ENCODE peak calls at places on chromosome 5, in nine cellular contexts. X, J, F, A, H, C, R, B and Q are unnamed samples.

GRCh38 chr5:26889810-26890209 is 148.6 kb downstream of the CDH9 start:
- DNase-seq in X (no peak), J (no peak), F (no peak), A (no peak), H (no peak), C (no peak), R (no peak), B (no peak), Q (no peak)

GRCh38 chr5:69000216-69000615 is 93.6 kb upstream of the SLC30A5 start:
- DNase-seq in X (no peak), J (no peak), F (no peak), A (no peak), H (no peak), C (no peak), R (no peak), B (no peak), Q (no peak)

GRCh38 chr5:120599576-120599975 is 135.5 kb downstream of the PRR16 start:
- DNase-seq in X (no peak), J (no peak), F (peak), A (peak), H (no peak), C (no peak), R (peak), B (no peak), Q (no peak)

GRCh38 chr5:95130951-95131350 is 153.9 kb downstream of the MCTP1 start:
- DNase-seq in X (no peak), J (no peak), F (no peak), A (no peak), H (no peak), C (no peak), R (peak), B (peak), Q (no peak)

GRCh38 chr5:170312666-170313065 is 15.1 kb upstream of the LCP2 start:
- DNase-seq in X (no peak), J (no peak), F (no peak), A (peak), H (no peak), C (peak), R (peak), B (peak), Q (no peak)

GRCh38 chr5:63145167-63145566 is 566.5 kb downstream of the LRRC70 start:
- DNase-seq in X (no peak), J (no peak), F (no peak), A (peak), H (no peak), C (no peak), R (no peak), B (no peak), Q (no peak)

GRCh38 chr5:8843766-8844165 is 702.1 kb downstream of the SEMA5A start:
- DNase-seq in X (no peak), J (peak), F (no peak), A (peak), H (no peak), C (no peak), R (peak), B (no peak), Q (no peak)

GRCh38 chr5:153425914-153426313 is 64.6 kb upstream of the GRIA1 start:
- DNase-seq in X (no peak), J (no peak), F (no peak), A (no peak), H (peak), C (peak), R (no peak), B (no peak), Q (no peak)

GRCh38 chr5:149886697-149887470 is 57.7 kb downstream of the PDE6A start:
- DNase-seq in X (no peak), J (no peak), F (no peak), A (peak), H (no peak), C (no peak), R (peak), B (no peak), Q (no peak)

GRCh38 chr5:135426102-135427082 is 20.8 kb downstream of the DCANP1 start:
- DNase-seq in X (no peak), J (no peak), F (peak), A (peak), H (peak), C (peak), R (peak), B (peak), Q (peak)

GRCh38 chr5:127941646-127942045 is 141.9 kb upstream of the SLC12A2 start:
- DNase-seq in X (peak), J (no peak), F (peak), A (no peak), H (no peak), C (no peak), R (no peak), B (no peak), Q (no peak)

GRCh38 chr5:114319821-114320220 is 42.0 kb upstream of the KCNN2 start:
- DNase-seq in X (no peak), J (no peak), F (no peak), A (no peak), H (no peak), C (no peak), R (peak), B (peak), Q (no peak)

GRCh38 chr5:178389031-178389729 is 156.6 kb upstream of the PHYKPL start:
- DNase-seq in X (no peak), J (no peak), F (no peak), A (no peak), H (no peak), C (no peak), R (no peak), B (no peak), Q (no peak)

GRCh38 chr5:118616281-118616680 is 372.1 kb downstream of the DTWD2 start:
- DNase-seq in X (no peak), J (no peak), F (no peak), A (no peak), H (no peak), C (peak), R (no peak), B (no peak), Q (no peak)

GRCh38 chr5:62273691-62274090 is 32.3 kb upstream of the KIF2A start:
- DNase-seq in X (no peak), J (no peak), F (no peak), A (no peak), H (no peak), C (no peak), R (no peak), B (no peak), Q (no peak)

GRCh38 chr5:6766558-6767191 is 53.4 kb downstream of the TENT4A start:
- DNase-seq in X (peak), J (peak), F (peak), A (peak), H (peak), C (peak), R (peak), B (peak), Q (no peak)

GRCh38 chr5:138536665-138537315 is 6.2 kb downstream of the ETF1 start:
- DNase-seq in X (no peak), J (no peak), F (no peak), A (no peak), H (no peak), C (no peak), R (no peak), B (peak), Q (no peak)

GRCh38 chr5:97192580-97193421 is 9.8 kb upstream of the RIOK2 start:
- DNase-seq in X (no peak), J (no peak), F (peak), A (no peak), H (no peak), C (peak), R (no peak), B (no peak), Q (no peak)

GRCh38 chr5:66230551-66230950 is 86.5 kb downstream of the SREK1 start:
- DNase-seq in X (no peak), J (no peak), F (no peak), A (no peak), H (no peak), C (no peak), R (peak), B (peak), Q (no peak)

GRCh38 chr5:158020555-158021418 is 161.8 kb upstream of the CLINT1 start:
- DNase-seq in X (no peak), J (no peak), F (no peak), A (peak), H (no peak), C (no peak), R (no peak), B (no peak), Q (no peak)

GRCh38 chr5:102867999-102868662 is 113.0 kb downstream of the PAM start:
- DNase-seq in X (no peak), J (no peak), F (no peak), A (no peak), H (no peak), C (no peak), R (peak), B (peak), Q (no peak)

GRCh38 chr5:145943674-145944121 is 7.3 kb downstream of the SH3RF2 start:
- DNase-seq in X (peak), J (peak), F (peak), A (no peak), H (peak), C (no peak), R (peak), B (no peak), Q (no peak)

GRCh38 chr5:81971086-81971693 is 633 bp upstream of the ATG10 start:
- DNase-seq in X (peak), J (no peak), F (no peak), A (no peak), H (no peak), C (peak), R (peak), B (no peak), Q (peak)

GRCh38 chr5:56633950-56634349 is 181.4 kb upstream of the MAP3K1 start:
- DNase-seq in X (no peak), J (no peak), F (no peak), A (no peak), H (no peak), C (no peak), R (no peak), B (no peak), Q (no peak)

GRCh38 chr5:83688321-83688720 is 32.3 kb downstream of the HAPLN1 start:
- DNase-seq in X (no peak), J (no peak), F (no peak), A (peak), H (no peak), C (no peak), R (no peak), B (no peak), Q (no peak)

GRCh38 chr5:89320441-89320840 is 437.5 kb upstream of the MEF2C start:
- DNase-seq in X (no peak), J (no peak), F (no peak), A (no peak), H (no peak), C (peak), R (no peak), B (no peak), Q (no peak)

GRCh38 chr5:137995747-137996123 is 37.1 kb downstream of the FAM13B start:
- DNase-seq in X (no peak), J (no peak), F (no peak), A (no peak), H (no peak), C (no peak), R (no peak), B (no peak), Q (no peak)

GRCh38 chr5:52668139-52668538 is 119.6 kb upstream of the ITGA1 start:
- DNase-seq in X (no peak), J (no peak), F (no peak), A (no peak), H (no peak), C (no peak), R (no peak), B (no peak), Q (no peak)

GRCh38 chr5:57033103-57033502 is 81.2 kb upstream of the MIER3 start:
- DNase-seq in X (peak), J (no peak), F (peak), A (no peak), H (peak), C (no peak), R (no peak), B (no peak), Q (no peak)

GRCh38 chr5:125180222-125180621 is 433.8 kb upstream of the ZNF608 start:
- DNase-seq in X (no peak), J (no peak), F (peak), A (peak), H (no peak), C (no peak), R (peak), B (peak), Q (no peak)

GRCh38 chr5:95284512-95285405 is at the start of gene MCTP1:
- DNase-seq in X (no peak), J (no peak), F (peak), A (no peak), H (no peak), C (peak), R (no peak), B (peak), Q (peak)

GRCh38 chr5:10353241-10354047 is at the start of gene MARCHF6:
- DNase-seq in X (peak), J (peak), F (peak), A (peak), H (peak), C (peak), R (peak), B (peak), Q (peak)

GRCh38 chr5:156835905-156836304 is 14.2 kb upstream of the PPP1R2B start:
- DNase-seq in X (no peak), J (no peak), F (peak), A (no peak), H (peak), C (peak), R (no peak), B (no peak), Q (peak)
- TF ChIP-seq CTCF in X (no peak), J (no peak), F (peak), A (peak), H (peak), C (peak), R (no peak), B (no peak), Q (peak)

GRCh38 chr5:77828445-77828844 is 52.3 kb upstream of the TBCA start:
- DNase-seq in X (no peak), J (no peak), F (peak), A (no peak), H (no peak), C (no peak), R (no peak), B (no peak), Q (no peak)
- TF ChIP-seq CTCF in X (no peak), J (no peak), F (peak), A (peak), H (peak), C (peak), R (peak), B (no peak), Q (no peak)

GRCh38 chr5:133746834-133747233 is 134.5 kb upstream of the FSTL4 start:
- DNase-seq in X (no peak), J (no peak), F (no peak), A (no peak), H (peak), C (peak), R (no peak), B (no peak), Q (no peak)
- TF ChIP-seq CTCF in X (no peak), J (no peak), F (peak), A (no peak), H (peak), C (peak), R (no peak), B (no peak), Q (no peak)

GRCh38 chr5:99030871-99031440 is 102.1 kb upstream of the CHD1 start:
- DNase-seq in X (no peak), J (no peak), F (peak), A (no peak), H (no peak), C (no peak), R (no peak), B (no peak), Q (no peak)
- TF ChIP-seq CTCF in X (no peak), J (no peak), F (no peak), A (no peak), H (no peak), C (no peak), R (no peak), B (no peak), Q (no peak)

DNA sequence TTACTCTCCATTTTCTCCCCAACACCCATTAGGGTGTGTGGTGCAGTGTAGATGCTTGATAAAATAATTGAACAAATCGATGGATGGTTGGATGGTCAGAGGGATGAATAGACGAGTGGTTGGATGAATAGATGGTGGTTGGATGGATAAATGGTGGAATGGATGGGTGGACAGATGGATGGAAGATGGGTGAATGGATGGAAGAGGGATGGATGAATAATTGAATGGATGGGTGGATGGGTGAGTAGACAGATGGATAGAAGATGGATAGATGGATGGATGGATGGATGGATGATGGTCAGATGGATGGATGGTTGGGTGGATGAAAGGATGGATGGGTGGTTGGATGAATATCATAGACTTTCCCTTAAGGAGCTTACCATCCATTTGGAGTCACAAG is 95.0 kb upstream of the BOD1 start:
- DNase-seq in X (no peak), J (no peak), F (no peak), A (no peak), H (no peak), C (no peak), R (no peak), B (no peak), Q (no peak)
- TF ChIP-seq CTCF in X (no peak), J (no peak), F (no peak), A (no peak), H (no peak), C (no peak), R (no peak), B (no peak), Q (no peak)

DNA sequence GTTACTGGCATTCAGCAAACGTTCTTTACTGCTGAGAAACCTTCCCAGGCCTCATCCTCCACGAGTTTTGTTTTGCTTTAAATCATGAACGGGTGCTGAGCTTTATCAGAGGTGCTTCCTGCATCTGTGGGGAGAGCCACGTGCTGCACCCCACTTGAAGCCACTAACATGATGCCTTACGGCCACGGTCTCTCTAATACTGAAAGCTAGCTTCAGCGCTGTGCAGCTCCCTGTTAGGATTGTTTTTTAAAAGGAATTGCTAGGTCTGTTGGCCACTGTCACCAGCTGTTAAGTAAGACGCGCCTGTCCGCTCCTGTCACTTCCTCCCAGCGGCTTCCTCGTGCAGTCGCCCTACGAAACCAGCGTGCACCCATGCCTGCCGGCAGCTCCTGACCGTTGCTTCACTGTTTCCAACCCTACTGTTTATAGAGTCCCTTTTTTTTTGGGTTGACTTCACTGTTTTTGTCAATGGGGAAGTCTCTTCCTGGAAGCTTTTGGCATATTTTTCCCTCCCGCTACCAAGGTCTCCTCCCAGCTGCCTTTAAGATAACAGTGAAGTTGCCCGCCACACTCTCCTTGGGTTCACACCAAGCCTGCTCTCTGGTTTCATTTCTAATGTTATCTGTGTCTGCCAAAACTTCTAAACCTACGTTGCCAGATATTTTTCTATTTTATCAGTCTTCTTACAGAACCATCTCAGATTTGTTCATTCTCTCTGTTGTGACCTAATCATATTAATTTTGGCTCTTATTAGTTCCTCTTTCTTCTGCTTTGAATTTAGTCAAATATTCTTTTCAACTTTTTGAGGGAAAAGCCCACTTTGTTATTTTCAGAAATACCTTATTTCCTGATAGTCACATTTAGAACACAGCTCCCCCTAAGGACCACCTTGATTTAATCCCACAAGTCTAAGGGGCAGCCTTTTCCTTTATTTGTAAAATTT is 20.2 kb downstream of the LPCAT1 start:
- DNase-seq in X (no peak), J (peak), F (no peak), A (no peak), H (no peak), C (peak), R (peak), B (peak), Q (no peak)
- TF ChIP-seq CTCF in X (no peak), J (no peak), F (no peak), A (no peak), H (no peak), C (no peak), R (no peak), B (no peak), Q (peak)

GRCh38 chr5:163563112-163563511 is 57.7 kb downstream of the MAT2B start:
- DNase-seq in X (no peak), J (no peak), F (no peak), A (no peak), H (no peak), C (no peak), R (no peak), B (no peak), Q (no peak)

GRCh38 chr5:163565492-163565891 is 60.1 kb downstream of the MAT2B start:
- DNase-seq in X (no peak), J (no peak), F (peak), A (no peak), H (no peak), C (no peak), R (peak), B (no peak), Q (no peak)

GRCh38 chr5:163564321-163564924 is 59.0 kb downstream of the MAT2B start:
- DNase-seq in X (peak), J (no peak), F (peak), A (peak), H (peak), C (peak), R (peak), B (peak), Q (peak)

GRCh38 chr5:163563880-163564279 is 58.5 kb downstream of the MAT2B start:
- DNase-seq in X (no peak), J (no peak), F (no peak), A (no peak), H (no peak), C (no peak), R (no peak), B (no peak), Q (no peak)

GRCh38 chr5:163561339-163561738 is 55.9 kb downstream of the MAT2B start:
- DNase-seq in X (no peak), J (no peak), F (no peak), A (no peak), H (no peak), C (no peak), R (no peak), B (no peak), Q (no peak)
- TF ChIP-seq CTCF in X (no peak), J (no peak), F (no peak), A (no peak), H (no peak), C (no peak), R (no peak), B (no peak), Q (no peak)

GRCh38 chr5:139637438-139638089 is 10.6 kb upstream of the CXXC5 start:
- DNase-seq in X (peak), J (peak), F (peak), A (peak), H (no peak), C (peak), R (peak), B (peak), Q (peak)
- TF ChIP-seq CTCF in X (no peak), J (no peak), F (peak), A (peak), H (no peak), C (no peak), R (no peak), B (peak), Q (peak)

GRCh38 chr5:147390654-147391053 is 119.2 kb downstream of the DPYSL3 start:
- DNase-seq in X (no peak), J (no peak), F (no peak), A (no peak), H (no peak), C (no peak), R (no peak), B (no peak), Q (no peak)

GRCh38 chr5:147393866-147394265 is 116.0 kb downstream of the DPYSL3 start:
- DNase-seq in X (no peak), J (no peak), F (no peak), A (no peak), H (no peak), C (no peak), R (peak), B (no peak), Q (no peak)

GRCh38 chr5:147388171-147388977 is 121.5 kb downstream of the DPYSL3 start:
- DNase-seq in X (no peak), J (no peak), F (no peak), A (no peak), H (no peak), C (no peak), R (no peak), B (no peak), Q (no peak)

GRCh38 chr5:147394273-147394672 is 115.6 kb downstream of the DPYSL3 start:
- DNase-seq in X (no peak), J (no peak), F (no peak), A (no peak), H (no peak), C (no peak), R (no peak), B (no peak), Q (no peak)

DNA sequence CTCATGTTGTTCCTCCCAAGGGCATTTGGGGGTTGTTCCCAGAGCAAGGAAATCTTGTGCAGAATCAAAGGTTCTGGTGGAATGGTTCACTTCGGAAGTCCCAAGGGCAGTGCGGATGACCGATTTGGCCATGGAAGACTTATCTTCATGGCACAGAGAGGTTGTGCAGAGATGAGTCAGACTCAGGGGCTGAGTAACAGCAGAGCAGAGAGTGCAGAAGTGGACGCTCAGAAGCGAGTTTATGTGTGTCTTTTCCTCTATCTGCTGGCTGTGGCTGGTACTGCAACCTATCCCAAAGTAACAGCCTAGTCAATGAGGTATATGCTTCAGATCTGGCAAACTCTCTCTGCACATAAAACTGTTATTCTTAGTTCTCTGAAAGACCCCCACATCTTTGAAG is 118.1 kb downstream of the DPYSL3 start:
- DNase-seq in X (peak), J (peak), F (peak), A (peak), H (peak), C (peak), R (peak), B (peak), Q (no peak)
- TF ChIP-seq CTCF in X (peak), J (peak), F (peak), A (peak), H (peak), C (peak), R (peak), B (peak), Q (no peak)